ENCODE peak calls at places on chromosomes 13 and 19, in six cellular contexts. C is AG10803, A is mucosa of descending colon, K is fibroblast of pulmonary artery, W is lower leg skin, G is GM06990. L is an unnamed sample.

GRCh38 chr13:42600943-42601342 is 27.0 kb downstream of the TNFSF11 start:
- DNase-seq in C (no peak), A (no peak), K (peak), W (no peak), G (no peak), L (no peak)

GRCh38 chr19:4067396-4068057 is 828 bp upstream of the ZBTB7A start:
- DNase-seq in C (no peak), A (peak), K (no peak), W (peak), G (no peak), L (no peak)

GRCh38 chr19:4052114-4052992 is 14.3 kb downstream of the ZBTB7A start:
- DNase-seq in C (no peak), A (peak), K (no peak), W (peak), G (no peak), L (no peak)

GRCh38 chr19:48907671-48908070 is 7.6 kb downstream of the NUCB1 start:
- DNase-seq in C (no peak), A (peak), K (no peak), W (no peak), G (no peak), L (no peak)

GRCh38 chr19:6730941-6731670 is 6.3 kb downstream of the GPR108 start:
- DNase-seq in C (no peak), A (peak), K (no peak), W (no peak), G (no peak), L (no peak)

GRCh38 chr13:113122571-113123225 is at the start of gene F10:
- DNase-seq in C (peak), A (peak), K (peak), W (peak), G (no peak), L (peak)

GRCh38 chr13:26062853-26063444 is 11.1 kb upstream of the SHISA2 start:
- DNase-seq in C (peak), A (no peak), K (peak), W (no peak), G (no peak), L (peak)

GRCh38 chr13:44758595-44759221 is 182.6 kb upstream of the TSC22D1 start:
- DNase-seq in C (peak), A (no peak), K (peak), W (no peak), G (no peak), L (peak)

GRCh38 chr13:51971520-51972426 is 39.5 kb downstream of the ATP7B start:
- DNase-seq in C (no peak), A (no peak), K (no peak), W (no peak), G (no peak), L (no peak)

GRCh38 chr13:52405767-52406494 is at the start of gene THSD1:
- DNase-seq in C (peak), A (peak), K (peak), W (peak), G (peak), L (peak)

GRCh38 chr19:2478324-2478755 is 2.4 kb downstream of the GADD45B start:
- DNase-seq in C (peak), A (peak), K (peak), W (peak), G (no peak), L (peak)

GRCh38 chr13:38566526-38566925 is 120.4 kb upstream of the FREM2 start:
- DNase-seq in C (no peak), A (no peak), K (peak), W (no peak), G (no peak), L (no peak)

GRCh38 chr13:99281811-99282263 is 23.7 kb upstream of the GPR18 start:
- DNase-seq in C (peak), A (peak), K (no peak), W (peak), G (peak), L (peak)

GRCh38 chr13:51523082-51523518 is 61.2 kb upstream of the WDFY2 start:
- DNase-seq in C (peak), A (no peak), K (peak), W (peak), G (no peak), L (peak)

GRCh38 chr19:48819366-48819816 is 8.6 kb upstream of the BCAT2 start:
- DNase-seq in C (peak), A (peak), K (peak), W (peak), G (no peak), L (peak)

GRCh38 chr13:40422588-40423235 is 243.7 kb downstream of the FOXO1 start:
- DNase-seq in C (no peak), A (no peak), K (no peak), W (no peak), G (no peak), L (no peak)

GRCh38 chr13:28492527-28493367 is 2.2 kb downstream of the FLT1 start:
- DNase-seq in C (no peak), A (no peak), K (no peak), W (no peak), G (no peak), L (no peak)

GRCh38 chr13:40508112-40508511 is 158.3 kb downstream of the FOXO1 start:
- DNase-seq in C (peak), A (no peak), K (peak), W (no peak), G (no peak), L (peak)

GRCh38 chr19:17296278-17296677 is 6.9 kb downstream of the ABHD8 start:
- DNase-seq in C (peak), A (no peak), K (no peak), W (no peak), G (no peak), L (peak)
- TF ChIP-seq CTCF in C (peak), A (no peak), K (no peak), W (no peak), G (no peak), L (peak)

DNA sequence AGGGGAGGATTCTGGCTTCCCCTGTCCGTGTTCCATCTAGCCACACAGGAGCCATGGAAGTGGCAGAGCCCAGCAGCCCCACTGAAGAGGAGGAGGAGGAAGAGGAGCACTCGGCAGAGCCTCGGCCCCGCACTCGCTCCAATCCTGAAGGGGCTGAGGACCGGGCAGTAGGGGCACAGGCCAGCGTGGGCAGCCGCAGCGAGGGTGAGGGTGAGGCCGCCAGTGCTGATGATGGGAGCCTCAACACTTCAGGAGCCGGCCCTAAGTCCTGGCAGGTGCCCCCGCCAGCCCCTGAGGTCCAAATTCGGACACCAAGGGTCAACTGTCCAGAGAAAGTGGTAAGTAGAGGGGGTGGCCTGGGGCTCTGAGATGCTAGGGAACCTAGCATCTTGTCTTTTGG is 1.5 kb downstream of the BABAM1 start:
- DNase-seq in C (no peak), A (no peak), K (no peak), W (no peak), G (no peak), L (no peak)
- H3K4me3 ChIP-seq in C (no peak), A (no peak), K (no peak), W (no peak), G (no peak), L (no peak)

GRCh38 chr13:81888855-81889254 is 1547.9 kb upstream of the SPRY2 start:
- DNase-seq in C (no peak), A (no peak), K (no peak), W (no peak), G (no peak), L (no peak)
- TF ChIP-seq CTCF in C (no peak), A (no peak), K (no peak), W (no peak), G (no peak), L (no peak)

GRCh38 chr19:8390617-8390981 is 439 bp downstream of the RAB11B start:
- DNase-seq in C (peak), A (peak), K (peak), W (peak), G (peak), L (peak)
- H3K4me3 ChIP-seq in C (peak), A (peak), K (peak), W (peak), G (peak), L (peak)

DNA sequence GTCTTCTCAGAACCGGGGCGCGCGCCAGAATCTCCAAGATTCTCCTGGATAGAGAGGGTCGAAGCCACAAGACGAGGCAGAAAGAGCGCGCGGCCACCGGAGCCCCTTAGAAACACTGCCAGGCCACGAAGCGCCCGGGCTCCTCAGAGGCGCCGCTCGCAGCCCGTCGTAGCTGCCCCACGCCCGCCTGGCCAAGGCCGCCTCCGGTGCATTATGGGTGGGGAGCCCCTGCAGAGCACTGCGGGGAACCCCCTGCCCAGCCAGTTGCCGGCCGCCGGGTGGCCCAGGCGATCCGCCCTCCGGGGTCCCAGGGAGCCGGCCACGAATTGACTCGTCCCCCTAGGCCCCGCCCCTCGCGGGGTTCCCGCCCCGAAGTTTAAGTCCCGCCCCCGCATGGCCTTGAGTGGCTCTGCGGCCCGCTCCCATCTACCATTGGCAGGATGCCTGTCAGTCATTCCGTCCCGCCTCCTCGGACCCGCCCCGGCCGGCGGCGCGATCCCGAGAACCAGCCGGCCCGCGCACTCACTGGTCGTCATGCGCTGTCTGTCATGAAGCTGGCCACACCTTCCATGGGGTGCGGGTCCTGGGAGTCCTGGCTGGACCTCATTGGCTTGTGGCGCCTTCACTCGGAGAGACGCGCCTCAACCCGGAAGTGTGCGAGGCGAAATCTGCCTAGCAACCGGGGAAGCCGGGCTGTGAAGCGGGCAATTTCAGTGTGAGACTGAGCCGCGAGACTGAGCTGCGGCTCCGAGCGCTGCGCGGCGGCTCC is 20.2 kb upstream of the GATAD2A start:
- DNase-seq in C (peak), A (peak), K (peak), W (peak), G (peak), L (peak)
- TF ChIP-seq CTCF in C (no peak), A (no peak), K (no peak), W (no peak), G (no peak), L (peak)

DNA sequence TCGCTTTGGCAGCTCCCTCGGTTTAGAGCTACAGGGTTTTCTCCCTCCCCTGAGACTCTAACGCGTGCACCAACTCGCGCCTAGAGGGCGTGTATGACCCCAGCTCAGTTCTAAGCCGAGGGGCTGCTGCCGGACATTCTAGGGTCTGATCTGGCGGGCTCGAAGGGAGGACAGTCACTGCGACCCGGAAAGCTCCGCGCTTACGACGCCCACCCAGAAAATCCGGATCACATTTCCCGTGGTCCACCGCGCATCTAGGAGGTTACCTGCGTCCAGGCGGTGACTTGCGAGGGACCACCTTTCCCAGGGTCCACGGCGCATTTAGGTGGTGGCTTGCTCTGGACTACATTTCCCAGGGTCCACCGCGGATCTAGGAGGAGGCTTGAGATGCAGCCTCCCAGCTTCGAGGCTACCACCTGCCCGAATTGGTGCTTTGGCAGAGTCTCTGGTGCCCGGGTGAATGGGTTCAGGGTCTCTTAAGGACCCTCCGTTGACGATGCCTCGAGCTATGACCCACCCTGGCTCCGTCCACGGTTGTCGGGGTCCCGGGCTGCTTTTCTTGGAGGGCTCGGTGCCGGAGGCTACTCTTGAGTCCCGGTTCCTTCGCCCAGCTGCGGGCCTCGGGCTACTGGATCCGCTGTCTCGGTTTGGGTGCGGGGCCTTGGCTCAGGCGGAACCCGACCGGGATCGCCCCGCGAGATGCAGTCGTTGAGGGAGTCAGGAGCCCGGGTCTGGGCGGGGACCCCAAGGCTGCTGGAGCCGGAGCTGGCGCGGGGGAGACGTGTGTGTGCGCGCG is 30.5 kb downstream of the ZNF146 start:
- DNase-seq in C (no peak), A (no peak), K (no peak), W (no peak), G (no peak), L (no peak)
- H3K4me3 ChIP-seq in C (peak), A (no peak), K (peak), W (no peak), G (no peak), L (peak)

DNA sequence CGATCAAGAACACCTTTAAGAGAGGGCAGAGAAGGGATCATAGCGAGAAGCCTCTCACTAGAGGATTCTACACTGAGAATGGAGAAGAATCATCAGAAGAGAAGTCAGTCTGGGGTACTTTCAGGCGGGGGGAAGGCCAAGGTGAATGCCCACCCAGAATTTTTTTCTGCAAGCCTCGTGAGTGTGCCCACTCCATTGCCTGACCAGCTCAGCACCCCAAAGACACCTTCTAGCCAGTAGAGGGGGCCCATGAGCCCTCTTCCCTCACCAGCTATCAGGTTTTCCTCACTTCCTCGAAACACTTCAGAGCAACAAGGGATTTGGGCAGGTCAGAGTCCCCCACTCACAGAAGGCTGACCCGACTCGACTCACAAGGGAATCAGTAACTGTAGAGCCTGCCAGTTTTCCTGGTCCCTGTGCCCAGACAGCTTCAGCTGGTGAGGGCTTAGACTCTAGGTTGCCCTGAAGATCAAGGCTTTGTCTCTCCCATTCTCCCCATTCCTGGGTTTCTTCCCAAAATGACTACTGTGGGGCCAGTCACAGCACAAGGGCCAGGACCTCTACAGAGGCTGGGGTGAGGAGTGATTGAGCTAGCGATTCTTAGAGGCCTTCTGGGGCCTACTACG is 18.4 kb downstream of the NLRP13 start:
- DNase-seq in C (no peak), A (peak), K (no peak), W (peak), G (no peak), L (no peak)
- TF ChIP-seq CTCF in C (no peak), A (no peak), K (no peak), W (no peak), G (peak), L (no peak)

GRCh38 chr19:33661336-33661735 is 39.6 kb downstream of the CHST8 start:
- DNase-seq in C (no peak), A (no peak), K (no peak), W (peak), G (no peak), L (no peak)

GRCh38 chr19:33660426-33661160 is 38.8 kb downstream of the CHST8 start:
- DNase-seq in C (no peak), A (no peak), K (no peak), W (peak), G (no peak), L (no peak)

GRCh38 chr19:33662391-33662790 is 40.6 kb downstream of the CHST8 start:
- DNase-seq in C (no peak), A (no peak), K (no peak), W (peak), G (no peak), L (no peak)

GRCh38 chr19:33654840-33655508 is 33.2 kb downstream of the CHST8 start:
- DNase-seq in C (no peak), A (no peak), K (no peak), W (peak), G (no peak), L (no peak)

DNA sequence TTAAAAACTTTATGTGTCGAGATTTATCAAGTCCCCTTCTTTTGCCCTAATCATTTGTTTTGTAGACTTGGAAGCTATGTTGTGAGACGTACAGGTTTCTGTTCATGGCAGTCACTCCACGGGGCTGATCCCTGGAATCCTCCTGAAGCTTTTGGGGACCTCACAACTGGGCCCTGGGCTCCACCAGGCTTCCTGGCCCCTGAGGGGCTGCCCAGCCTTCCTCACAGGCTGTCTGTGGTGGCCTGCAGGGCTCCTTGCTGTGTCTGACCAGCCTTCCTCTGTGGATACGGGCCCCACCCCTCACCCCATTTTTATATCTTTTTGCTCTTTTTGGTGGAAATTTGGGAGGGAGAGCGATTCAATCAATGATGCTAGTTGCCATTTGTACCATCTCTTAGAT is 38.1 kb downstream of the CHST8 start:
- DNase-seq in C (no peak), A (no peak), K (no peak), W (peak), G (no peak), L (no peak)
- H3K4me3 ChIP-seq in C (no peak), A (no peak), K (no peak), W (no peak), G (no peak), L (no peak)

GRCh38 chr13:49326222-49326917 is 78.6 kb downstream of the CDADC1 start:
- DNase-seq in C (no peak), A (no peak), K (no peak), W (no peak), G (no peak), L (no peak)
- TF ChIP-seq CTCF in C (no peak), A (no peak), K (no peak), W (no peak), G (no peak), L (no peak)

L was measured in choroid plexus epithelial cell.